ENCODE peak calls at places on chromosomes 3 and 15, in ten cellular contexts. H is GM10248; M is GM23338; J is endothelial cell; R is CD4-positive, alpha-beta T cell; K is transverse colon; C is MCF 10A; O is choroid plexus epithelial cell; U is mucosa of descending colon; X is GM06990. S is an unnamed sample.

GRCh38 chr3:193805448-193805847 is 212.4 kb downstream of the OPA1 start:
- DNase-seq in M (no peak), J (no peak), X (no peak), H (no peak), O (peak; percentile 93), U (no peak), K (peak; percentile 42), C (peak; percentile 100), R (no peak), S (peak; percentile 99)

GRCh38 chr3:152622813-152623167 is 212.1 kb upstream of the P2RY1 start:
- DNase-seq in C (no peak), K (no peak), M (no peak), U (no peak), H (no peak), X (no peak), O (no peak), J (no peak), R (no peak), S (no peak)

GRCh38 chr3:43953375-43953774 is 262.6 kb downstream of the ABHD5 start:
- DNase-seq in X (no peak), C (no peak), U (no peak), J (no peak), H (no peak), M (no peak), K (no peak), O (no peak), R (no peak), S (no peak)

GRCh38 chr3:18425641-18426403 is 683 bp upstream of the SATB1 start:
- DNase-seq in O (no peak), R (peak; percentile 54), U (peak; percentile 82), M (peak; percentile 57), J (peak; percentile 66), C (no peak), H (peak; percentile 13), K (peak; percentile 67), X (peak; percentile 14), S (peak; percentile 40)

GRCh38 chr15:77028451-77029165 is 33.7 kb downstream of the PSTPIP1 start:
- DNase-seq in X (no peak), M (peak; percentile 60), U (peak; percentile 26), C (no peak), R (no peak), H (no peak), O (no peak), K (peak; percentile 12), J (peak; percentile 2), S (no peak)

GRCh38 chr15:66878761-66879160 is 176.7 kb downstream of the SMAD6 start:
- DNase-seq in R (no peak), X (no peak), U (no peak), H (peak; percentile 2), M (no peak), J (no peak), K (no peak), C (no peak), O (no peak), S (no peak)

GRCh38 chr15:43749690-43750345 is 3.6 kb downstream of the PDIA3 start:
- DNase-seq in K (no peak), M (no peak), O (peak; percentile 22), H (peak; percentile 68), J (no peak), R (peak; percentile 29), X (peak; percentile 80), C (peak; percentile 4), U (no peak), S (no peak)

GRCh38 chr15:95018888-95019545 is 787.7 kb downstream of the MCTP2 start:
- DNase-seq in H (no peak), O (peak; percentile 91), U (no peak), X (no peak), M (no peak), J (no peak), C (peak; percentile 65), K (no peak), R (no peak), S (peak; percentile 32)

GRCh38 chr15:31435891-31436628 is 109.4 kb downstream of the KLF13 start:
- DNase-seq in O (no peak), U (peak; percentile 55), J (no peak), H (no peak), C (peak; percentile 72), M (no peak), X (no peak), K (no peak), R (no peak), S (no peak)

GRCh38 chr15:83854314-83854713 is 200.4 kb downstream of the ADAMTSL3 start:
- DNase-seq in U (no peak), H (no peak), O (peak; percentile 60), M (no peak), R (no peak), C (peak; percentile 78), K (no peak), X (no peak), J (no peak), S (peak; percentile 63)

GRCh38 chr3:124431585-124431984 is 298.7 kb upstream of the UMPS start:
- DNase-seq in J (no peak), C (no peak), U (no peak), H (no peak), X (no peak), R (no peak), M (no peak), K (no peak), O (no peak), S (no peak)

GRCh38 chr3:101900316-101900715 is 51.0 kb downstream of the NFKBIZ start:
- DNase-seq in M (no peak), K (no peak), J (no peak), U (no peak), X (no peak), H (no peak), R (no peak), O (no peak), C (no peak), S (no peak)

GRCh38 chr3:194999491-194999890 is 271.5 kb downstream of the XXYLT1 start:
- DNase-seq in X (no peak), C (no peak), H (no peak), J (no peak), U (no peak), R (no peak), O (no peak), M (no peak), K (no peak), S (no peak)

GRCh38 chr3:156443079-156443478 is 111.8 kb downstream of the SSR3 start:
- DNase-seq in R (no peak), X (no peak), M (no peak), H (no peak), U (no peak), O (no peak), J (peak; percentile 9), C (no peak), K (no peak), S (no peak)

GRCh38 chr3:30112904-30113484 is 493.4 kb upstream of the TGFBR2 start:
- DNase-seq in O (peak; percentile 76), J (no peak), C (peak; percentile 46), U (no peak), R (no peak), M (peak; percentile 71), K (no peak), X (no peak), H (no peak), S (no peak)

DNA sequence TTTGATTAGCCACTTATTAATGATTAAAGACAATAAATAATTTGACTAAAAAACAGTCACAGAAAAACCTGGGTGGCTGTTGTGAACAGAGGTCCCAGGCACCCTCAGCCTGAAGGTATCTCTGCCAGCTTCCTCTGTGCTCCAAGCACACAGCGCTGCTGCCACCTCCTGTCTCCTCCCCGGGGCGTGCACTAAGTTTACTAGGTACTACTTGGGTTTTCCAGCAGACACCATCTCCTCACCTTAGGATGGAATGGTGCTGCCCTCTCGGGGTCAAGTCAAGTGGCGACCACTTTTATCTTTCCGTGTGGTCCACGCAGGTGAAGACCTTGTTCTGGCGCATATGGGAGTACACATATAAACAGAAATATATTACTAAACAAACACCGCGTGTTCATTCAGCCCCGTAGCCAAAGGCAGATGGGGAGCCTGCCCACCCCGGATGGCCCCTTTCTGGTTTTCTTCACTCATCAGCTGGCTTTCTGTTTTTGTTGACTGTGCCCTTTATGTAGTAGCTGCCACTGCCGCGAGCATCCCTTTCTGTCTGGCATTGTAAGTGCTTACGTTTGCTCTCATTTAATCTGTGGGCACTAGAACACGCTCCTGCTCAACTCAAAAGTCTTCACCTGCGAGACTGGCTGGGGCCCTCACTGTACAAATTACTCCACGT is 128.0 kb downstream of the LRIG1 start:
- DNase-seq in U (peak; percentile 61), R (peak; percentile 47), X (no peak), H (no peak), M (peak; percentile 89), O (peak; percentile 32), C (no peak), K (peak; percentile 50), J (peak; percentile 46), S (no peak)
- TF ChIP-seq CTCF in U (no peak), R (peak; percentile 17), X (peak; percentile 18), H (peak; percentile 27), M (peak; percentile 96), O (peak; percentile 43), C (no peak), K (peak; percentile 34), J (no peak), S (no peak)

DNA sequence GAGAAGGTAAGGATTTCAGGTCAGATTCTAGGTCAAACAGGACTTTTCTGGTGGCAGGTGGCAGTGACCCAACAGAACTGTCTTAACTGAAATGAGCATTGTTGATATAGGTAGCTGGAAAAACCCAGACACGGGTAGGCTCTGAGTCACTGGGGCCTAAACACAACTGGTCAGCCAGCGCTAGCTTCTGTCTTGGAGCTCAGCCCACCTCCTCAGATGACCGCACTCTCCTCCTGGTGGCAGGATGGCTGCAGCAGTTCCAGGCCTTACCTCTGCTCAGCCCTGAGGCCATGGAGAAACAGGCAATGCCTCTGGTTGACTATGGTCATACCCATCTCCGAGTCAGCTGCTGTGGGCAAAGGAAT is 61.1 kb upstream of the GATA2 start:
- DNase-seq in C (peak; percentile 68), R (no peak), U (no peak), M (no peak), O (peak; percentile 55), H (no peak), J (no peak), X (no peak), K (no peak), S (peak; percentile 45)
- TF ChIP-seq CTCF in C (no peak), R (no peak), U (no peak), M (peak; percentile 8), O (peak; percentile 35), H (no peak), J (no peak), X (no peak), K (no peak), S (no peak)

DNA sequence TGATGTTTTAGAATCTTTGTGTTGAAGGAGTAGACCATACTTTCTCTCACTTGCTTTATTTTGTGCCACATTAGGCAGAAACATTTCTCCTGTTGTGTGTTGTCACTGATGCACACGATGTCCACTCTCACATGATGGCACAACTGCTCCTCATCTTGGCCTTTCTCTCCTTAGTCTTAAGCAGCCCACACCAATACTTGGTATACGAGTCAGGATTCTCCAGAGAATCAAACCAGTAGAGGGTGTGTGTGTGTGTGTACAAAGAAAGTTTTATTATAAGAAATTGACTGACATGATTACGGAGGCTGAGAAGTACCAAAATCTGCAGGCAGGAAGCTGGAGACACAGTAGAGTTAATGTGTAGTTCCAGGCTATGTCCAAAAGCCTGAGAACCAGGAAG is 187.1 kb downstream of the ALCAM start:
- DNase-seq in O (no peak), C (no peak), U (no peak), M (no peak), K (no peak), J (no peak), H (no peak), R (no peak), X (no peak), S (no peak)
- TF ChIP-seq CTCF in O (no peak), C (no peak), U (no peak), M (no peak), K (no peak), J (no peak), H (no peak), R (no peak), X (no peak), S (no peak)

GRCh38 chr15:90294601-90295269 is 29.3 kb downstream of the NGRN start:
- DNase-seq in O (no peak), M (peak; percentile 24), J (no peak), X (no peak), C (no peak), U (no peak), R (no peak), H (no peak), K (no peak), S (no peak)
- TF ChIP-seq CTCF in O (peak; percentile 26), M (peak; percentile 49), J (no peak), X (no peak), C (no peak), U (no peak), R (no peak), H (no peak), K (no peak), S (no peak)

S was measured in Calu3.